ENCODE peak calls at places on chromosome 1, in eight cellular contexts. C, I, A, W, X, J, Q and N are unnamed samples.

GRCh38 chr1:87869563-87869962 is 540.9 kb downstream of the LMO4 start:
- DNase-seq in Q (peak; percentile 84), C (peak; percentile 20), X (peak; percentile 35), A (peak; percentile 33), J (no peak), W (no peak), I (no peak), N (no peak)

GRCh38 chr1:90706437-90707362 is 10.4 kb downstream of the BARHL2 start:
- DNase-seq in W (no peak), X (no peak), Q (peak; percentile 34), J (no peak), I (no peak), A (no peak), C (no peak), N (no peak)

GRCh38 chr1:245409341-245410195 is 254.8 kb downstream of the KIF26B start:
- DNase-seq in W (no peak), I (no peak), J (no peak), X (peak; percentile 26), A (no peak), Q (no peak), C (no peak), N (no peak)

GRCh38 chr1:18693256-18694098 is 62.8 kb downstream of the PAX7 start:
- DNase-seq in W (no peak), Q (no peak), I (no peak), C (no peak), X (no peak), J (no peak), A (no peak), N (no peak)

GRCh38 chr1:167401260-167401873 is 117.0 kb downstream of the CD247 start:
- DNase-seq in C (peak; percentile 17), J (peak; percentile 41), A (peak; percentile 36), W (peak; percentile 61), Q (peak; percentile 57), I (peak; percentile 63), X (peak; percentile 66), N (no peak)

GRCh38 chr1:179082308-179083030 is 599 bp downstream of the TOR3A start:
- DNase-seq in W (no peak), A (no peak), Q (peak; percentile 47), J (peak; percentile 34), X (peak; percentile 52), C (no peak), I (peak; percentile 35), N (no peak)

GRCh38 chr1:183966487-183966886 is 71.0 kb downstream of the COLGALT2 start:
- DNase-seq in C (no peak), J (no peak), Q (no peak), A (no peak), X (no peak), W (no peak), I (no peak), N (no peak)

GRCh38 chr1:162029205-162029604 is 5.5 kb upstream of the OLFML2B start:
- DNase-seq in W (peak; percentile 34), C (no peak), A (no peak), X (no peak), J (no peak), Q (no peak), I (no peak), N (no peak)

GRCh38 chr1:27589841-27590426 is 14.0 kb downstream of the AHDC1 start:
- DNase-seq in J (no peak), X (peak; percentile 81), Q (no peak), W (peak; percentile 64), C (no peak), A (no peak), I (no peak), N (no peak)

GRCh38 chr1:42620307-42620706 is 37.9 kb upstream of the PPIH start:
- DNase-seq in C (no peak), W (no peak), I (no peak), J (no peak), A (no peak), Q (no peak), X (no peak), N (no peak)

GRCh38 chr1:234774971-234775370 is 165.0 kb upstream of the IRF2BP2 start:
- DNase-seq in C (no peak), A (no peak), I (no peak), J (no peak), W (no peak), X (no peak), Q (no peak), N (no peak)